ENCODE peak calls at places on chromosomes 16 and 17, in ten cellular contexts. One of them, this sample, is unnamed.

GRCh38 chr16:68365167-68365817 is 54.5 kb downstream of the PRMT7 start:
- DNase-seq in neural progenitor cell: no peak
- DNase-seq in NCI-H1436: no peak
- DNase-seq in sigmoid colon: no peak
- DNase-seq in H9: no peak
- DNase-seq in NCI-H526: no peak
- DNase-seq in GM19239: no peak
- DNase-seq in left cardiac atrium: no peak
- DNase-seq in RWPE1: no peak
- DNase-seq in breast epithelium: no peak
- DNase-seq in this sample: peak

GRCh38 chr17:80625627-80626026 is 81.0 kb downstream of the RPTOR start:
- DNase-seq in NCI-H1436: no peak
- DNase-seq in left cardiac atrium: no peak
- DNase-seq in RWPE1: no peak
- DNase-seq in sigmoid colon: no peak
- DNase-seq in NCI-H526: no peak
- DNase-seq in GM19239: no peak
- DNase-seq in neural progenitor cell: no peak
- DNase-seq in H9: no peak
- DNase-seq in breast epithelium: no peak
- DNase-seq in this sample: no peak

GRCh38 chr16:2282866-2283555 is 15.1 kb upstream of the RNPS1 start:
- DNase-seq in GM19239: no peak
- DNase-seq in sigmoid colon: no peak
- DNase-seq in left cardiac atrium: no peak
- DNase-seq in H9: no peak
- DNase-seq in RWPE1: no peak
- DNase-seq in NCI-H526: no peak
- DNase-seq in neural progenitor cell: no peak
- DNase-seq in NCI-H1436: no peak
- DNase-seq in breast epithelium: no peak
- DNase-seq in this sample: no peak

GRCh38 chr16:27475561-27475960 is 73.6 kb downstream of the IL21R start:
- DNase-seq in NCI-H1436: no peak
- DNase-seq in breast epithelium: no peak
- DNase-seq in NCI-H526: no peak
- DNase-seq in RWPE1: peak
- DNase-seq in GM19239: no peak
- DNase-seq in neural progenitor cell: no peak
- DNase-seq in left cardiac atrium: no peak
- DNase-seq in H9: no peak
- DNase-seq in sigmoid colon: no peak
- DNase-seq in this sample: no peak

GRCh38 chr16:67749436-67750078 is 30.4 kb upstream of the GFOD2 start:
- DNase-seq in sigmoid colon: no peak
- DNase-seq in left cardiac atrium: no peak
- DNase-seq in H9: no peak
- DNase-seq in RWPE1: no peak
- DNase-seq in neural progenitor cell: no peak
- DNase-seq in GM19239: no peak
- DNase-seq in breast epithelium: no peak
- DNase-seq in NCI-H1436: no peak
- DNase-seq in NCI-H526: no peak
- DNase-seq in this sample: no peak

GRCh38 chr17:39177256-39177655 is 11.3 kb upstream of the ARL5C start:
- DNase-seq in neural progenitor cell: peak
- DNase-seq in RWPE1: no peak
- DNase-seq in GM19239: no peak
- DNase-seq in left cardiac atrium: no peak
- DNase-seq in NCI-H1436: no peak
- DNase-seq in sigmoid colon: no peak
- DNase-seq in NCI-H526: no peak
- DNase-seq in H9: peak
- DNase-seq in breast epithelium: no peak
- DNase-seq in this sample: no peak

GRCh38 chr17:65438708-65439294 is 122.6 kb downstream of the AXIN2 start:
- DNase-seq in breast epithelium: no peak
- DNase-seq in sigmoid colon: no peak
- DNase-seq in neural progenitor cell: no peak
- DNase-seq in NCI-H1436: no peak
- DNase-seq in H9: no peak
- DNase-seq in GM19239: no peak
- DNase-seq in NCI-H526: no peak
- DNase-seq in RWPE1: no peak
- DNase-seq in left cardiac atrium: no peak
- DNase-seq in this sample: no peak

GRCh38 chr16:66899945-66900688 is 18.6 kb downstream of the CDH16 start:
- DNase-seq in H9: no peak
- DNase-seq in RWPE1: peak
- DNase-seq in sigmoid colon: peak
- DNase-seq in neural progenitor cell: peak
- DNase-seq in NCI-H1436: peak
- DNase-seq in GM19239: no peak
- DNase-seq in left cardiac atrium: peak
- DNase-seq in NCI-H526: no peak
- DNase-seq in breast epithelium: no peak
- DNase-seq in this sample: no peak

GRCh38 chr17:46851029-46851741 is at the start of gene WNT9B:
- DNase-seq in breast epithelium: no peak
- DNase-seq in NCI-H526: peak
- DNase-seq in left cardiac atrium: peak
- DNase-seq in sigmoid colon: no peak
- DNase-seq in GM19239: no peak
- DNase-seq in H9: peak
- DNase-seq in RWPE1: peak
- DNase-seq in NCI-H1436: peak
- DNase-seq in neural progenitor cell: peak
- DNase-seq in this sample: peak

GRCh38 chr16:53282975-53283946 is 151.0 kb upstream of the RBL2 start:
- DNase-seq in left cardiac atrium: no peak
- DNase-seq in breast epithelium: no peak
- DNase-seq in GM19239: no peak
- DNase-seq in H9: no peak
- DNase-seq in NCI-H1436: peak
- DNase-seq in NCI-H526: peak
- DNase-seq in neural progenitor cell: peak
- DNase-seq in sigmoid colon: no peak
- DNase-seq in RWPE1: peak
- DNase-seq in this sample: no peak

GRCh38 chr16:11687606-11688519 is 19.6 kb downstream of the SNN start:
- DNase-seq in breast epithelium: no peak
- DNase-seq in RWPE1: no peak
- DNase-seq in sigmoid colon: peak
- DNase-seq in NCI-H1436: no peak
- DNase-seq in left cardiac atrium: no peak
- DNase-seq in NCI-H526: no peak
- DNase-seq in neural progenitor cell: no peak
- DNase-seq in H9: no peak
- DNase-seq in GM19239: no peak
- DNase-seq in this sample: no peak

GRCh38 chr17:48427598-48427997 is 2.4 kb downstream of the SKAP1 start:
- DNase-seq in RWPE1: no peak
- DNase-seq in neural progenitor cell: no peak
- DNase-seq in sigmoid colon: no peak
- DNase-seq in breast epithelium: no peak
- DNase-seq in GM19239: peak
- DNase-seq in H9: no peak
- DNase-seq in left cardiac atrium: no peak
- DNase-seq in NCI-H1436: no peak
- DNase-seq in NCI-H526: no peak
- DNase-seq in this sample: no peak

GRCh38 chr16:78902291-78902690 is 698.2 kb downstream of the MAF start:
- DNase-seq in H9: no peak
- DNase-seq in NCI-H526: no peak
- DNase-seq in neural progenitor cell: no peak
- DNase-seq in NCI-H1436: no peak
- DNase-seq in RWPE1: no peak
- DNase-seq in breast epithelium: no peak
- DNase-seq in GM19239: no peak
- DNase-seq in left cardiac atrium: no peak
- DNase-seq in sigmoid colon: no peak
- DNase-seq in this sample: no peak

GRCh38 chr17:50276588-50277356 is 2.5 kb downstream of the TMEM92 start:
- DNase-seq in RWPE1: no peak
- DNase-seq in NCI-H526: no peak
- DNase-seq in GM19239: no peak
- DNase-seq in H9: peak
- DNase-seq in left cardiac atrium: no peak
- DNase-seq in sigmoid colon: no peak
- DNase-seq in NCI-H1436: no peak
- DNase-seq in neural progenitor cell: no peak
- DNase-seq in breast epithelium: no peak
- DNase-seq in this sample: no peak

GRCh38 chr17:76869209-76869877 is 1.1 kb downstream of the MGAT5B start:
- DNase-seq in left cardiac atrium: no peak
- DNase-seq in RWPE1: no peak
- DNase-seq in NCI-H1436: no peak
- DNase-seq in NCI-H526: no peak
- DNase-seq in breast epithelium: no peak
- DNase-seq in sigmoid colon: no peak
- DNase-seq in H9: peak
- DNase-seq in neural progenitor cell: peak
- DNase-seq in GM19239: no peak
- DNase-seq in this sample: no peak

GRCh38 chr16:58638148-58639036 is 8.8 kb upstream of the CNOT1 start:
- DNase-seq in neural progenitor cell: peak
- DNase-seq in GM19239: no peak
- DNase-seq in NCI-H526: no peak
- DNase-seq in sigmoid colon: no peak
- DNase-seq in left cardiac atrium: peak
- DNase-seq in breast epithelium: no peak
- DNase-seq in H9: peak
- DNase-seq in NCI-H1436: no peak
- DNase-seq in RWPE1: peak
- DNase-seq in this sample: peak

GRCh38 chr17:22704674-22705073 is 1012.4 kb downstream of the KCNJ18 start:
- DNase-seq in neural progenitor cell: no peak
- DNase-seq in GM19239: no peak
- DNase-seq in RWPE1: no peak
- DNase-seq in sigmoid colon: no peak
- DNase-seq in left cardiac atrium: no peak
- DNase-seq in H9: no peak
- DNase-seq in NCI-H1436: no peak
- DNase-seq in NCI-H526: no peak
- DNase-seq in breast epithelium: no peak
- DNase-seq in this sample: no peak

GRCh38 chr17:18267366-18267765 is 6.9 kb downstream of the MIEF2 start:
- DNase-seq in NCI-H1436: no peak
- DNase-seq in GM19239: no peak
- DNase-seq in NCI-H526: no peak
- DNase-seq in breast epithelium: no peak
- DNase-seq in sigmoid colon: no peak
- DNase-seq in RWPE1: no peak
- DNase-seq in H9: peak
- DNase-seq in left cardiac atrium: no peak
- DNase-seq in neural progenitor cell: no peak
- DNase-seq in this sample: no peak

GRCh38 chr17:58281511-58282011 is 826 bp upstream of the MPO start:
- DNase-seq in NCI-H1436: no peak
- DNase-seq in left cardiac atrium: no peak
- DNase-seq in NCI-H526: no peak
- DNase-seq in neural progenitor cell: no peak
- DNase-seq in sigmoid colon: no peak
- DNase-seq in breast epithelium: no peak
- DNase-seq in RWPE1: no peak
- DNase-seq in H9: no peak
- DNase-seq in GM19239: no peak
- DNase-seq in this sample: no peak

GRCh38 chr17:32803544-32803943 is 73.4 kb downstream of the MYO1D start:
- DNase-seq in sigmoid colon: no peak
- DNase-seq in left cardiac atrium: no peak
- DNase-seq in NCI-H1436: no peak
- DNase-seq in GM19239: no peak
- DNase-seq in breast epithelium: no peak
- DNase-seq in NCI-H526: no peak
- DNase-seq in H9: no peak
- DNase-seq in neural progenitor cell: no peak
- DNase-seq in RWPE1: no peak
- DNase-seq in this sample: no peak

GRCh38 chr17:45852535-45853297 is 8.0 kb downstream of the SPPL2C start:
- DNase-seq in RWPE1: peak
- DNase-seq in GM19239: peak
- DNase-seq in sigmoid colon: peak
- DNase-seq in H9: peak
- DNase-seq in breast epithelium: no peak
- DNase-seq in left cardiac atrium: peak
- DNase-seq in NCI-H1436: peak
- DNase-seq in neural progenitor cell: peak
- DNase-seq in NCI-H526: peak
- DNase-seq in this sample: peak

GRCh38 chr17:83079766-83080616 is 582 bp downstream of the METRNL start:
- DNase-seq in NCI-H1436: no peak
- DNase-seq in GM19239: no peak
- DNase-seq in neural progenitor cell: peak
- DNase-seq in NCI-H526: no peak
- DNase-seq in sigmoid colon: no peak
- DNase-seq in left cardiac atrium: no peak
- DNase-seq in H9: no peak
- DNase-seq in RWPE1: no peak
- DNase-seq in breast epithelium: no peak
- DNase-seq in this sample: no peak

GRCh38 chr17:8867361-8867981 is at the start of gene PIK3R6:
- DNase-seq in breast epithelium: no peak
- DNase-seq in H9: peak
- DNase-seq in neural progenitor cell: no peak
- DNase-seq in NCI-H526: no peak
- DNase-seq in GM19239: peak
- DNase-seq in sigmoid colon: no peak
- DNase-seq in RWPE1: no peak
- DNase-seq in NCI-H1436: no peak
- DNase-seq in left cardiac atrium: no peak
- DNase-seq in this sample: no peak

GRCh38 chr17:1912146-1912545 is 82.3 kb downstream of the RPA1 start:
- DNase-seq in NCI-H1436: no peak
- DNase-seq in breast epithelium: no peak
- DNase-seq in left cardiac atrium: no peak
- DNase-seq in RWPE1: no peak
- DNase-seq in GM19239: no peak
- DNase-seq in neural progenitor cell: no peak
- DNase-seq in NCI-H526: no peak
- DNase-seq in H9: no peak
- DNase-seq in sigmoid colon: no peak
- DNase-seq in this sample: peak

GRCh38 chr16:55261301-55261700 is 62.7 kb upstream of the IRX6 start:
- DNase-seq in left cardiac atrium: no peak
- DNase-seq in H9: no peak
- DNase-seq in neural progenitor cell: no peak
- DNase-seq in sigmoid colon: no peak
- DNase-seq in breast epithelium: no peak
- DNase-seq in GM19239: no peak
- DNase-seq in NCI-H526: no peak
- DNase-seq in NCI-H1436: no peak
- DNase-seq in RWPE1: no peak
- DNase-seq in this sample: no peak

GRCh38 chr17:34300652-34301390 is 15.3 kb downstream of the CCL11 start:
- DNase-seq in breast epithelium: no peak
- DNase-seq in NCI-H1436: no peak
- DNase-seq in GM19239: no peak
- DNase-seq in neural progenitor cell: no peak
- DNase-seq in left cardiac atrium: no peak
- DNase-seq in RWPE1: no peak
- DNase-seq in H9: no peak
- DNase-seq in NCI-H526: no peak
- DNase-seq in sigmoid colon: peak
- DNase-seq in this sample: no peak

GRCh38 chr16:66616592-66616991 is 12.1 kb downstream of the CMTM3 start:
- DNase-seq in GM19239: no peak
- DNase-seq in H9: no peak
- DNase-seq in NCI-H526: no peak
- DNase-seq in left cardiac atrium: no peak
- DNase-seq in RWPE1: no peak
- DNase-seq in neural progenitor cell: no peak
- DNase-seq in NCI-H1436: no peak
- DNase-seq in sigmoid colon: no peak
- DNase-seq in breast epithelium: no peak
- DNase-seq in this sample: no peak

GRCh38 chr16:22618842-22619241 is 108.2 kb downstream of the NPIPB5 start:
- DNase-seq in NCI-H1436: no peak
- DNase-seq in NCI-H526: no peak
- DNase-seq in H9: no peak
- DNase-seq in sigmoid colon: no peak
- DNase-seq in neural progenitor cell: no peak
- DNase-seq in breast epithelium: no peak
- DNase-seq in GM19239: no peak
- DNase-seq in RWPE1: no peak
- DNase-seq in left cardiac atrium: no peak
- DNase-seq in this sample: no peak

This sample was measured in right lobe of liver.